ENCODE peak calls at places on chromosomes 5 and 9, in nine cellular contexts. X is Panc1, R is upper lobe of left lung, K is GM23338, P is breast epithelium, U is prostate gland, S is SK-N-SH, N is HCT116, H is transverse colon. O is an unnamed sample.

GRCh38 chr9:38227061-38227540 is 158.1 kb upstream of the SHB start:
- DNase-seq in X (no peak), R (peak; percentile 39), K (peak; percentile 84), P (peak; percentile 90), U (peak; percentile 28), S (peak; percentile 75), N (no peak), H (peak; percentile 21), O (no peak)

GRCh38 chr9:13810510-13810909 is 503.4 kb downstream of the NFIB start:
- DNase-seq in X (no peak), R (no peak), K (no peak), P (no peak), U (no peak), S (no peak), N (no peak), H (no peak), O (peak; percentile 55)

GRCh38 chr9:130713286-130713975 is 19.9 kb downstream of the EXOSC2 start:
- DNase-seq in X (no peak), R (no peak), K (peak; percentile 65), P (no peak), U (no peak), S (no peak), N (no peak), H (peak; percentile 29), O (no peak)

GRCh38 chr9:127086771-127087170 is 35.7 kb downstream of the ANGPTL2 start:
- DNase-seq in X (no peak), R (no peak), K (no peak), P (no peak), U (no peak), S (no peak), N (no peak), H (no peak), O (no peak)

GRCh38 chr9:107484117-107484723 is 5.3 kb downstream of the KLF4 start:
- DNase-seq in X (no peak), R (no peak), K (peak; percentile 79), P (no peak), U (peak; percentile 62), S (peak; percentile 52), N (peak; percentile 64), H (peak; percentile 33), O (no peak)

GRCh38 chr9:36914212-36914577 is 119.9 kb downstream of the PAX5 start:
- DNase-seq in X (no peak), R (no peak), K (no peak), P (no peak), U (no peak), S (no peak), N (no peak), H (no peak), O (no peak)

GRCh38 chr9:92140754-92141143 is 25.5 kb upstream of the SPTLC1 start:
- DNase-seq in X (no peak), R (no peak), K (no peak), P (no peak), U (no peak), S (peak; percentile 44), N (no peak), H (no peak), O (no peak)

GRCh38 chr5:133818869-133819600 is 149.4 kb downstream of the C5orf15 start:
- DNase-seq in X (no peak), R (no peak), K (no peak), P (no peak), U (no peak), S (no peak), N (no peak), H (no peak), O (no peak)

GRCh38 chr5:137760294-137761019 is 6.3 kb upstream of the HNRNPA0 start:
- DNase-seq in X (no peak), R (no peak), K (no peak), P (no peak), U (no peak), S (no peak), N (no peak), H (no peak), O (no peak)

GRCh38 chr9:96399335-96399633 is 15.8 kb upstream of the SLC35D2 start:
- DNase-seq in X (no peak), R (no peak), K (no peak), P (no peak), U (no peak), S (no peak), N (no peak), H (no peak), O (no peak)

GRCh38 chr9:38038307-38039089 is 30.5 kb downstream of the SHB start:
- DNase-seq in X (no peak), R (no peak), K (no peak), P (no peak), U (no peak), S (peak; percentile 80), N (no peak), H (no peak), O (no peak)

GRCh38 chr5:144941-145340 is 46.4 kb upstream of the LRRC14B start:
- DNase-seq in X (no peak), R (peak; percentile 48), K (no peak), P (no peak), U (no peak), S (no peak), N (no peak), H (no peak), O (peak; percentile 86)

GRCh38 chr5:1936413-1936812 is 53.7 kb upstream of the IRX4 start:
- DNase-seq in X (no peak), R (no peak), K (no peak), P (no peak), U (no peak), S (no peak), N (peak; percentile 78), H (no peak), O (no peak)

GRCh38 chr5:5141625-5142527 is 1.7 kb downstream of the ADAMTS16 start:
- DNase-seq in X (no peak), R (no peak), K (peak; percentile 87), P (no peak), U (peak; percentile 73), S (peak; percentile 53), N (peak; percentile 45), H (peak; percentile 32), O (no peak)

GRCh38 chr5:102018690-102019089 is 277.4 kb downstream of the SLCO4C1 start:
- DNase-seq in X (no peak), R (peak; percentile 30), K (peak; percentile 28), P (no peak), U (no peak), S (no peak), N (no peak), H (no peak), O (no peak)

GRCh38 chr5:151139646-151140045 is 17.9 kb downstream of the ANXA6 start:
- DNase-seq in X (no peak), R (no peak), K (no peak), P (no peak), U (no peak), S (no peak), N (no peak), H (no peak), O (no peak)

GRCh38 chr5:151139015-151139414 is 18.6 kb downstream of the ANXA6 start:
- DNase-seq in X (no peak), R (no peak), K (no peak), P (no peak), U (no peak), S (no peak), N (no peak), H (no peak), O (no peak)

GRCh38 chr5:151138114-151138513 is 19.5 kb downstream of the ANXA6 start:
- DNase-seq in X (no peak), R (no peak), K (no peak), P (no peak), U (no peak), S (no peak), N (no peak), H (no peak), O (no peak)

GRCh38 chr5:151134228-151134627 is 23.4 kb downstream of the ANXA6 start:
- DNase-seq in X (no peak), R (no peak), K (no peak), P (peak; percentile 81), U (peak; percentile 54), S (no peak), N (no peak), H (peak; percentile 46), O (no peak)

DNA sequence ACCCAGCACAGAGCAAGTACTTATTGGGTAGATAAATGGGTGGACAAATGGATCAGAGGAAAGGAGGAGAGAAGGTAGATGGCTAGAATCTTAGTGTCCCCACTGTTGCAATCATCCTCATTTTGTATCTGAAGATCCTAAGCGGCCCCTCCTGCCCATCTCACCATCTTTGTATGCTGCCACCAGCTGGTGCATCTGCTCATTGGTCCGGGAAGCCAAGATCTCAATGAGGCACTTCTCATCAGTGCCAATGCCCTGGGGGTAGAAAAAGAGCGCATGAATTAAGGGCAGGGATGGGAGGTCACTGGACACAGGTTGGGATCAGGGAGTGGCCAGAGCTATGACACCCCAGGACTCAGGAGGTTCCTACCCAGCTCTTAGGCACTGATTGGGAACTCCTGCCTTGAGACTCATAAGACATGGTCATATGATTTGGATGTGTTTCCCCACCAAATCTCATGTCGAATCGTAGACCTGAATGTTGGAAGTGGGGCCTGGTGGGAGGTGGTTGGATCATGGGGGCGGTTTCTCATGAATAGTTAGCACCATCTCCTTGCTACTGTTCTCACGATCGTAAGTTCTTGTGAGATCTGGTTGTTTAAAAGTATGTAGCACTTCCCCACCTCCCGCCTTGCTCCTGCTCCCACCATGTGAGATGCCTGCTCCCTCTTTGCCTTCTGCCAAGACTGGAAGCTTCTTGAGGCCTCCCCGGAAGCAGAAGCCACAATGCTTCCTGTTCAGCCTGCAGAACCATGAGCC is 20.3 kb downstream of the ANXA6 start:
- DNase-seq in X (no peak), R (no peak), K (no peak), P (no peak), U (no peak), S (no peak), N (no peak), H (no peak), O (no peak)
- H3K36me3 ChIP-seq in X (no peaks in the 10 kb centered on the region), R (peaks cover 13% of the 10 kb centered on the region), K (peaks cover 17% of the 10 kb centered on the region), P (no peaks in the 10 kb centered on the region), U (peaks cover 10% of the 10 kb centered on the region), S (peaks cover 70% of the 10 kb centered on the region), N (peaks cover 6% of the 10 kb centered on the region), H (peaks cover 13% of the 10 kb centered on the region), O (peaks cover 89% of the 10 kb centered on the region)

GRCh38 chr9:76537150-76537646 is 78.2 kb downstream of the GCNT1 start:
- DNase-seq in X (no peak), R (no peak), K (no peak), P (peak; percentile 60), U (no peak), S (no peak), N (no peak), H (peak; percentile 15), O (no peak)
- TF ChIP-seq POLR2AphosphoS5 in X (no peak), R (no peak), K (no peak), P (no peak), U (no peak), S (no peak), N (no peak), H (no peak), O (no peak)

GRCh38 chr9:112072721-112073553 is 102.2 kb downstream of the SUSD1 start:
- DNase-seq in X (no peak), R (no peak), K (no peak), P (no peak), U (no peak), S (no peak), N (no peak), H (peak; percentile 6), O (peak; percentile 80)
- H3K4me3 ChIP-seq in X (no peak overlapping the region), R (no peak overlapping the region), K (no peak overlapping the region), P (no peak overlapping the region), U (no peak overlapping the region), S (no peak overlapping the region), N (no peak overlapping the region), H (no peak overlapping the region), O (no peak overlapping the region)

DNA sequence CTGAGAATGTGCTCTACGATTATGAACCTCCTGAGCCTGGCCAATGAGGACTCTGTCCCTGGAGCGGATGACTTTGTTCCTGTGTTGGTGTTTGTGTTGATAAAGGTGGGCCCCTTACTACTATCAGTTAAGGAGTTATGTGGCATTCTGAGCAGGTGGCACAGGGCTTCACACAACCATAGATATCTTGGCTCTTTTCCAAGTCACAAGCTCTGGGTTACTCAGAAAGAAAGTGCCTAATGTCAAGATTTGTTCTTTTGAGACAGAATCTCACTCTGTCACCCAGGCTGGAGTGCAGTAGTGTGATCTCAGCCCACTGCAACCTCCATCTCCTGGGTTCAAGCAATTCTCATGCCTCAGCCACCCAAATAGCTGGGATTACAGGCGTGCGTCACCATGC is 99.0 kb downstream of the GAPVD1 start:
- DNase-seq in X (no peak), R (no peak), K (no peak), P (no peak), U (no peak), S (no peak), N (no peak), H (no peak), O (no peak)
- H3K36me3 ChIP-seq in X (peaks cover 20% of the 10 kb centered on the region), R (peaks cover 29% of the 10 kb centered on the region), K (peaks cover 42% of the 10 kb centered on the region), P (peaks cover 3% of the 10 kb centered on the region), U (peaks cover 6% of the 10 kb centered on the region), S (peaks cover 61% of the 10 kb centered on the region), N (peaks cover 9% of the 10 kb centered on the region), H (peaks cover 51% of the 10 kb centered on the region), O (peaks cover 79% of the 10 kb centered on the region)

O was measured in esophagus muscularis mucosa.